ENCODE peak calls at places on chromosomes 16 and 17, in four cellular contexts. T, I, W and Z are unnamed samples.

GRCh38 chr17:18182190-18182977 is 1.2 kb upstream of the ALKBH5 start:
- DNase-seq in T (no peak), I (no peak), W (peak), Z (peak)

GRCh38 chr17:75940727-75941441 is at the start of gene FBF1:
- DNase-seq in T (peak), I (peak), W (peak), Z (peak)

GRCh38 chr17:80104956-80105375 is 3.6 kb downstream of the GAA start:
- DNase-seq in T (no peak), I (no peak), W (no peak), Z (no peak)

GRCh38 chr16:84741351-84741791 is 41.6 kb downstream of the USP10 start:
- DNase-seq in T (no peak), I (no peak), W (no peak), Z (no peak)

GRCh38 chr16:8254425-8254824 is 335.9 kb downstream of the TMEM114 start:
- DNase-seq in T (no peak), I (no peak), W (no peak), Z (no peak)

GRCh38 chr16:27432600-27432957 is 30.6 kb downstream of the IL21R start:
- DNase-seq in T (no peak), I (no peak), W (no peak), Z (no peak)

GRCh38 chr17:27245230-27245696 is 48.7 kb upstream of the WSB1 start:
- DNase-seq in T (peak), I (peak), W (peak), Z (peak)

GRCh38 chr17:45430738-45431530 is 1.7 kb downstream of the ARHGAP27 start:
- DNase-seq in T (no peak), I (no peak), W (peak), Z (peak)

GRCh38 chr17:9811086-9811485 is 10.8 kb downstream of the GSG1L2 start:
- DNase-seq in T (no peak), I (no peak), W (no peak), Z (no peak)

GRCh38 chr17:33922971-33923370 is 332.1 kb upstream of the CCL2 start:
- DNase-seq in T (no peak), I (no peak), W (no peak), Z (no peak)

GRCh38 chr17:83056583-83057396 is 22.6 kb upstream of the METRNL start:
- DNase-seq in T (no peak), I (no peak), W (no peak), Z (no peak)

GRCh38 chr16:73268311-73268997 is 220.5 kb upstream of the ZFHX3 start:
- DNase-seq in T (peak), I (no peak), W (no peak), Z (peak)

GRCh38 chr16:85571813-85572619 is 41.1 kb upstream of the GSE1 start:
- DNase-seq in T (no peak), I (no peak), W (no peak), Z (no peak)

GRCh38 chr16:7218936-7219335 is 113.7 kb upstream of the RBFOX1 start:
- DNase-seq in T (no peak), I (no peak), W (no peak), Z (no peak)

GRCh38 chr17:11969565-11969964 is 27.7 kb downstream of the ZNF18 start:
- DNase-seq in T (no peak), I (no peak), W (no peak), Z (no peak)

GRCh38 chr16:15494231-15494630 is 59.8 kb downstream of the BMERB1 start:
- DNase-seq in T (peak), I (no peak), W (peak), Z (no peak)

GRCh38 chr16:12377497-12377896 is 401.0 kb downstream of the SNX29 start:
- DNase-seq in T (peak), I (no peak), W (peak), Z (no peak)

GRCh38 chr16:80107900-80108299 is 432.9 kb upstream of the DYNLRB2 start:
- DNase-seq in T (no peak), I (no peak), W (no peak), Z (no peak)

GRCh38 chr16:14196539-14196938 is 125.4 kb downstream of the MRTFB start:
- DNase-seq in T (no peak), I (no peak), W (no peak), Z (no peak)

GRCh38 chr16:75455677-75456076 is 8.8 kb downstream of the TMEM170A start:
- DNase-seq in T (no peak), I (no peak), W (no peak), Z (no peak)

GRCh38 chr17:3812284-3812683 is 11.3 kb upstream of the ITGAE start:
- DNase-seq in T (no peak), I (no peak), W (no peak), Z (no peak)

GRCh38 chr17:77382356-77382911 is 241.7 kb downstream of the SEC14L1 start:
- DNase-seq in T (peak), I (no peak), W (no peak), Z (no peak)

GRCh38 chr17:78904371-78904770 is 1.4 kb upstream of the CEP295NL start:
- DNase-seq in T (no peak), I (no peak), W (no peak), Z (no peak)

GRCh38 chr16:65890203-65890602 is 476.3 kb upstream of the CDH5 start:
- DNase-seq in T (no peak), I (no peak), W (no peak), Z (no peak)

GRCh38 chr17:72672729-72673128 is 419.8 kb downstream of the SLC39A11 start:
- DNase-seq in T (no peak), I (no peak), W (no peak), Z (no peak)

GRCh38 chr17:82938486-82939212 is 98.8 kb upstream of the ZNF750 start:
- DNase-seq in T (no peak), I (no peak), W (no peak), Z (peak)

GRCh38 chr17:28807925-28808641 is 34.5 kb downstream of the FAM222B start:
- DNase-seq in T (peak), I (no peak), W (no peak), Z (no peak)

GRCh38 chr16:15961060-15961511 is 11.7 kb downstream of the ABCC1 start:
- DNase-seq in T (no peak), I (peak), W (no peak), Z (no peak)

GRCh38 chr16:66988197-66988788 is at the start of gene CES4A:
- DNase-seq in T (peak), I (no peak), W (no peak), Z (no peak)

GRCh38 chr17:29615492-29616299 is 7.0 kb downstream of the CORO6 start:
- DNase-seq in T (peak), I (no peak), W (peak), Z (peak)

GRCh38 chr17:17626151-17626805 is 34.8 kb upstream of the PEMT start:
- DNase-seq in T (no peak), I (no peak), W (no peak), Z (peak)

GRCh38 chr17:74211141-74211928 is 2.0 kb upstream of the TTYH2 start:
- DNase-seq in T (no peak), I (no peak), W (peak), Z (peak)
- TF ChIP-seq ETV6 in T (no peak), I (no peak), W (no peak), Z (no peak)

DNA sequence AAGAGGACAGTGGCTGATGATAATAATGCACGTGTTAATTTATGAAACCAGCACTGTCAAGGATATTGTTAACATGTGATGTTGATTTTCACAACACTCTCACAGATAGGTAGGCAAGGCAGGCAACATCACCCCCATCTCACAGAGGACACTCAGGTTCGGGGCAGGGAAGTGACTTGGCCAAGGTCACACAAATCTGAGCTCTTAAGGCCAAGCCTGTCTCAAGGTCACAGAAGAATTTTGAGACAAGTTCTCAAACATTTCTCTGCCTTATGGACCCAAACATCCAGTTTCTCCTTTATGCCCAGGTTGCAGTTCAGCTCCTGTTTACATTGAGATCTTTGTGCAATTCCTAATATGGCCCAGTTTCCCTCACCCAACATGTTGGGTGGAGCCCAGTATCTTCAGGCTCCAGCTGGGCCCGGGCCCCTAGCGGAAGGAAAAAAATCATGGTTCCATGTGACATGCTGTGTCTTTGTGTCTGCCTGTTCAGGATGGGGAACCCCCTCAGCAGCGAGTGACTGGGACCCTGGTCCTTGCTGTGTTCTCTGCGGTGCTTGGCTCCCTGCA is 1.3 kb downstream of the SLC2A4 start:
- DNase-seq in T (peak), I (no peak), W (peak), Z (no peak)
- TF ChIP-seq ETV6 in T (no peak), I (no peak), W (no peak), Z (no peak)

DNA sequence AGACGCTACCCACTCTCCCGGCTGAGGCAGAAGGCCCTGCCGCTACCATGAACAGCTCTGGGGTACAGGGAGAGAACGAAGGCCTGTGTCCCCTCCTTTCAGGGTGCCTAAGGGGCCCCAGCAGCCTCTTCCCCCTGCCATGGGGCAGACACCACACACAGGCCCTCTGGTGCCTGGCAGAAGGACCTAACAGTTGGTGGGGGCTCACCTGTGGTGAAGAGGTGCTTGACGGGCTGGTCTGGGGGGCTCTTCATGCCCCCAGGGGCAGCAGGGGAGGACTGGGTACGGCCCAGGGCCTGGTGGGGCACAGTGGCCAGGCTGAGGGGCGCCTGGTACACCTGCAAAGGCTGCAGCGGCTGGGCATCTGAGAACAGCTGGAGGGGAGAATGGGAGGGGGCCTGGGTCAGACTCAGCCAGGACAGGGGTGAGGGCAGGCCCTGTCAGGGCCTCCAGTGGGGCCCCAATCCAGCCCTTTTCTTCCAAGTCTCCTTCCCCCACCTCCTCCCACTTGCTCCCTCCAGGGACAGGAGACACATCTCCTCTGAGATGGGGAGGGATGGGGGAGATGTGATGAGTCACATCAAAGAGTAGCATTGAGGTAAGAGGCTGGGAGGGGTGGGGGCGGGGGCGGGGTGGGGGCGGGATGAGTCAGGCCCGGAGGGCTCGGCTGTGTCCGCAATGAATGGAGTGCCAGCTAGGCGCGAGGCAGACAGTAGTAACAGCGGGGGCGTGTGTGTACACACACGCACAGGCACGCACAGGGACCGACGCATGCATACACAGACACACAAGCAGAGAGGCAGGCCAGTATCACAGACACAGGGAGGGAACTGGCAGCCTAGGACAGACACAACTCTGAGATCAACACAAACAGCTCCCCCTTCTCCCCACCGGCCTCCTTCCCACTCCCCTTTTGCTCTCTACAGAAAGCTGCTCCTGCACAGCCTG is 16.1 kb downstream of the G6PC3 start:
- DNase-seq in T (peak), I (no peak), W (peak), Z (no peak)
- TF ChIP-seq ETV6 in T (no peak), I (no peak), W (no peak), Z (no peak)

GRCh38 chr16:70475054-70475871 is 20.9 kb downstream of the FCSK start:
- DNase-seq in T (no peak), I (no peak), W (no peak), Z (no peak)
- TF ChIP-seq ETV6 in T (no peak), I (no peak), W (no peak), Z (no peak)

DNA sequence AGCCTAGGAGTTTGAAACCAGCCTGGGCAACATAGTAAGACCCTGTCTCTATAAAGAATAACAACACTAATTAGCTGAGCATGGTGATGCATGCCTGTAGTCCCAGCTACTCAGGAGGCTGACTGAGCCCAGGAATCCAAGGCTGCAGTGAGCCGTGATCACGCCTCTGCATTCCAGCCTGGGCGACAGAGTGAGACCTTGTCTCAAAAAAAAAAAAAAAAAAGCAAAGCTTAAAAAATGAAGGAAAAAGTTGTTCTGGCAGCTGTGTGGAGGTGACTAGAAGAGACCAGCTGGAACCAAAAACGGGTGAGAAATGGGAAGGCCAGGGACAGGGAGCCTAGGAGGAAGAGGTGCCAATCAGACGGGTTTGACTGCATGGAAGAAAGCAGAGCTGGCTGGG is 4.2 kb downstream of the BCL7C start:
- DNase-seq in T (no peak), I (no peak), W (no peak), Z (no peak)
- TF ChIP-seq ETV6 in T (no peak), I (no peak), W (no peak), Z (no peak)

DNA sequence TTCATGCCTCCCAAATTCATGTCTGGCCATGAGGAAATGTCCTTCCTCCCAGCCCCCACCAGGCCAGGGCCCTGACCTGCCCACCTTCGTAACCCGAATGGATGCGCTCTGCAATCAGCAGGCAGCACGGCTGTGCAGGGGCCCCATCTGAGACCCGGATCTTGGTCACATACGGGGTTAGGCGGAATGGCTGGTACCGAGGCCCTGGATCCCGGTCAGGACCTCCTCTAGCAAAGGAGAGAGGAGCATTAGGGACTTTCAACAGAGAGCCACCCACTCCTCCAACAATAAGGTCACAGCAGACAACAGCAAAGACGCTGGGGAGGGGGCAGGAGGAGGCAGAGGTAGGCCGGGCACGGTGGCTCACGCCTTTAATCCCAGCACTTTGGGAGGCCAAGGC is 3.6 kb downstream of the PER1 start:
- DNase-seq in T (no peak), I (no peak), W (no peak), Z (no peak)
- TF ChIP-seq ETV6 in T (no peak), I (no peak), W (no peak), Z (no peak)

GRCh38 chr17:74840500-74840899 is 19.2 kb downstream of the GRIN2C start:
- DNase-seq in T (no peak), I (no peak), W (no peak), Z (no peak)
- TF ChIP-seq ETV6 in T (no peak), I (no peak), W (no peak), Z (no peak)

DNA sequence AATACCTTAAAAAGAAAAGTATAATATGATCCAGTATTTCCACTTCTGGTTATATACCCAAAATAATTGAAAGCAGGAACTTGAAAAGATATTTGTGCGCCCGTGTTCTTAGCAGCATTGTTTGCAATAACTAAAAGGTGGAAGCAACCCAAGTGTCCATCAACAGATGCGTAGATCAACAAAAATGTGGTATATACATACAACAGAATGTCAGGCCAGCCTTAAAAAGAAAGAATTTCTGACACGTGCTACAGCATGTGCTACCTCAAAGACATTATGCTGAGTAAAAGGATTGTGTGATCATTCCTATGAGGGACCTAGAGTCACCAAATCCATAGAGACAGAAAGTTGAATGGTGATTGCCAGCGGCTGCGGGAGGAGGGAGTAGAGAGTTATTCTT is 133.1 kb downstream of the SPECC1 start:
- DNase-seq in T (no peak), I (no peak), W (no peak), Z (no peak)
- TF ChIP-seq ETV6 in T (no peak), I (no peak), W (no peak), Z (no peak)